ENCODE peak calls at places on chromosomes 16 and 17, in seven cellular contexts. U is NCI-H1436, Y is substantia nigra, S is HCT116, M is GM19239, L is kidney glomerular epithelial cell, D is T-cell. T is an unnamed sample.

GRCh38 chr16:13906426-13907089 is 13.4 kb upstream of the ERCC4 start:
- DNase-seq in Y (no peak), L (no peak), M (no peak), S (no peak), D (no peak), U (no peak), T (no peak)

GRCh38 chr17:36524428-36524876 is 10.2 kb downstream of the MYO19 start:
- DNase-seq in D (no peak), S (no peak), L (no peak), U (no peak), M (no peak), Y (no peak), T (peak)

GRCh38 chr16:81616321-81617020 is 162.6 kb upstream of the PLCG2 start:
- DNase-seq in M (peak), Y (peak), U (no peak), L (no peak), S (no peak), D (peak), T (peak)

GRCh38 chr16:85641305-85641704 is 28.2 kb downstream of the GSE1 start:
- DNase-seq in Y (no peak), L (no peak), U (no peak), M (no peak), S (no peak), D (no peak), T (no peak)

GRCh38 chr16:4358831-4359561 is 7.9 kb upstream of the PAM16 start:
- DNase-seq in U (no peak), S (no peak), L (no peak), Y (no peak), D (peak), M (peak), T (peak)

GRCh38 chr17:45660474-45660873 is 123.6 kb upstream of the CRHR1 start:
- DNase-seq in L (no peak), S (no peak), M (no peak), U (no peak), Y (no peak), D (no peak), T (no peak)

GRCh38 chr17:35104844-35105450 is 14.7 kb downstream of the RAD51D start:
- DNase-seq in Y (no peak), D (no peak), U (no peak), M (no peak), S (no peak), L (no peak), T (no peak)

GRCh38 chr17:17890773-17891759 is 54.3 kb upstream of the SREBF1 start:
- DNase-seq in L (peak), S (peak), U (peak), M (peak), D (no peak), Y (no peak), T (peak)

GRCh38 chr16:66266436-66267286 is 99.8 kb upstream of the CDH5 start:
- DNase-seq in Y (no peak), S (no peak), M (no peak), D (no peak), U (no peak), L (no peak), T (no peak)

GRCh38 chr17:39486242-39486641 is 25.0 kb downstream of the CDK12 start:
- DNase-seq in S (no peak), M (no peak), D (no peak), U (no peak), L (no peak), Y (no peak), T (peak)

GRCh38 chr16:30605148-30605547 is 5.0 kb downstream of the ZNF689 start:
- DNase-seq in Y (no peak), L (no peak), S (no peak), U (no peak), M (no peak), D (no peak), T (no peak)

GRCh38 chr17:10716218-10716617 is 13.6 kb downstream of the TMEM220 start:
- DNase-seq in M (no peak), D (no peak), Y (no peak), U (no peak), S (no peak), L (no peak), T (no peak)

GRCh38 chr16:53291757-53292392 is 142.4 kb upstream of the RBL2 start:
- DNase-seq in S (no peak), L (no peak), Y (no peak), D (no peak), U (no peak), M (no peak), T (no peak)

GRCh38 chr17:78000351-78000750 is 41.8 kb downstream of the TNRC6C start:
- DNase-seq in Y (no peak), M (no peak), S (no peak), L (peak), D (no peak), U (no peak), T (peak)

GRCh38 chr17:3754458-3755334 is 31.0 kb downstream of the HASPIN start:
- DNase-seq in D (peak), S (peak), L (no peak), U (peak), M (peak), Y (no peak), T (peak)

GRCh38 chr16:66899945-66900688 is 18.6 kb downstream of the CDH16 start:
- DNase-seq in U (peak), M (no peak), L (peak), D (no peak), S (no peak), Y (no peak), T (peak)

GRCh38 chr17:42548070-42548837 is 4.5 kb upstream of the HSD17B1 start:
- DNase-seq in Y (no peak), U (peak), M (peak), D (peak), L (peak), S (no peak), T (peak)

GRCh38 chr16:80723981-80724380 is 80.4 kb downstream of the CDYL2 start:
- DNase-seq in M (no peak), D (no peak), S (no peak), U (no peak), L (no peak), Y (no peak), T (no peak)

GRCh38 chr17:73230088-73230487 is 31.6 kb downstream of the CPSF4L start:
- DNase-seq in D (no peak), S (no peak), L (no peak), U (no peak), M (no peak), Y (no peak), T (no peak)

GRCh38 chr17:54881255-54881972 is 19.2 kb upstream of the TOM1L1 start:
- DNase-seq in U (no peak), S (no peak), M (no peak), Y (no peak), L (no peak), D (no peak), T (no peak)

GRCh38 chr17:52181842-52182241 is 23.3 kb upstream of the CA10 start:
- DNase-seq in S (no peak), Y (no peak), U (peak), M (no peak), D (no peak), L (no peak), T (no peak)

GRCh38 chr16:81593481-81593880 is 148.9 kb downstream of the CMIP start:
- DNase-seq in D (no peak), S (no peak), Y (no peak), M (no peak), L (no peak), U (peak), T (no peak)

GRCh38 chr17:65559483-65559801 is 2.0 kb downstream of the AXIN2 start:
- DNase-seq in M (no peak), D (no peak), U (no peak), S (no peak), Y (no peak), L (no peak), T (no peak)

GRCh38 chr17:50182783-50183438 is 17.1 kb downstream of the SGCA start:
- DNase-seq in L (no peak), S (no peak), Y (no peak), M (no peak), U (no peak), D (no peak), T (no peak)

GRCh38 chr16:23771027-23771426 is 16.2 kb downstream of the CHP2 start:
- DNase-seq in M (no peak), Y (no peak), D (no peak), S (no peak), L (no peak), U (no peak), T (no peak)